ENCODE peak calls at places on chromosome 16, in seven cellular contexts. N, J, C, R, X, H and Z are unnamed samples.

GRCh38 chr16:87463722-87464690 is 28.8 kb downstream of the ZCCHC14 start:
- DNase-seq in N (peak; percentile 96), J (peak; percentile 10), C (peak; percentile 54), R (no peak), X (peak; percentile 64), H (no peak), Z (no peak)

GRCh38 chr16:37511-37910 is 15.9 kb downstream of the POLR3K start:
- DNase-seq in N (no peak), J (no peak), C (no peak), R (no peak), X (no peak), H (no peak), Z (no peak)

GRCh38 chr16:53022374-53022773 is 30.3 kb downstream of the CHD9NB start:
- DNase-seq in N (peak; percentile 53), J (no peak), C (no peak), R (peak; percentile 36), X (peak; percentile 38), H (peak; percentile 39), Z (peak; percentile 70)

GRCh38 chr16:70433456-70434103 is 5.3 kb downstream of the ST3GAL2 start:
- DNase-seq in N (peak; percentile 89), J (no peak), C (peak; percentile 81), R (no peak), X (peak; percentile 61), H (no peak), Z (no peak)

GRCh38 chr16:51236583-51236982 is 85.5 kb upstream of the SALL1 start:
- DNase-seq in N (no peak), J (no peak), C (no peak), R (no peak), X (no peak), H (no peak), Z (no peak)

GRCh38 chr16:64356267-64356666 is 765.6 kb downstream of the CDH11 start:
- DNase-seq in N (no peak), J (no peak), C (no peak), R (no peak), X (no peak), H (no peak), Z (peak; percentile 2)

GRCh38 chr16:57900796-57901479 is 70.0 kb downstream of the CNGB1 start:
- DNase-seq in N (no peak), J (no peak), C (no peak), R (no peak), X (no peak), H (no peak), Z (no peak)

GRCh38 chr16:51982715-51983680 is 563.9 kb downstream of the TOX3 start:
- DNase-seq in N (peak; percentile 28), J (no peak), C (no peak), R (peak; percentile 42), X (peak; percentile 64), H (peak; percentile 52), Z (peak; percentile 38)

GRCh38 chr16:86391987-86392386 is 118.3 kb upstream of the FOXF1 start:
- DNase-seq in N (peak; percentile 44), J (no peak), C (no peak), R (peak; percentile 30), X (no peak), H (no peak), Z (no peak)

GRCh38 chr16:25311039-25311438 is 53.4 kb upstream of the ZKSCAN2 start:
- DNase-seq in N (no peak), J (no peak), C (no peak), R (no peak), X (no peak), H (no peak), Z (no peak)

GRCh38 chr16:88782454-88783390 is 2.3 kb downstream of the PIEZO1 start:
- DNase-seq in N (peak; percentile 47), J (peak; percentile 55), C (no peak), R (peak; percentile 94), X (peak; percentile 55), H (no peak), Z (peak; percentile 95)

GRCh38 chr16:57426356-57426755 is 20.8 kb downstream of the CIAPIN1 start:
- DNase-seq in N (no peak), J (no peak), C (no peak), R (no peak), X (no peak), H (peak; percentile 16), Z (no peak)

GRCh38 chr16:62077998-62078397 is 41.8 kb upstream of the CDH8 start:
- DNase-seq in N (no peak), J (no peak), C (no peak), R (no peak), X (no peak), H (no peak), Z (no peak)

GRCh38 chr16:14186007-14186953 is 115.2 kb downstream of the MRTFB start:
- DNase-seq in N (peak; percentile 78), J (no peak), C (peak; percentile 37), R (no peak), X (no peak), H (no peak), Z (no peak)

GRCh38 chr16:7268182-7268581 is 64.5 kb upstream of the RBFOX1 start:
- DNase-seq in N (no peak), J (no peak), C (no peak), R (peak; percentile 4), X (peak; percentile 33), H (no peak), Z (no peak)

GRCh38 chr16:2719328-2720062 is 529 bp downstream of the PRSS27 start:
- DNase-seq in N (no peak), J (no peak), C (peak; percentile 55), R (no peak), X (peak; percentile 39), H (peak; percentile 68), Z (no peak)

GRCh38 chr16:57372372-57373116 is at the start of gene CX3CL1:
- DNase-seq in N (peak; percentile 55), J (no peak), C (peak; percentile 76), R (peak; percentile 62), X (peak; percentile 54), H (peak; percentile 40), Z (no peak)

GRCh38 chr16:20049831-20050230 is 23.9 kb downstream of the GPR139 start:
- DNase-seq in N (no peak), J (no peak), C (no peak), R (no peak), X (no peak), H (peak; percentile 61), Z (no peak)

GRCh38 chr16:70416748-70417616 is 21.9 kb downstream of the ST3GAL2 start:
- DNase-seq in N (no peak), J (no peak), C (no peak), R (no peak), X (no peak), H (no peak), Z (no peak)

GRCh38 chr16:12504312-12504711 is 299.4 kb downstream of the CPPED1 start:
- DNase-seq in N (no peak), J (no peak), C (no peak), R (no peak), X (no peak), H (no peak), Z (no peak)

GRCh38 chr16:12509121-12509520 is 294.6 kb downstream of the CPPED1 start:
- DNase-seq in N (no peak), J (no peak), C (no peak), R (no peak), X (no peak), H (no peak), Z (no peak)

GRCh38 chr16:12511308-12511707 is 292.4 kb downstream of the CPPED1 start:
- DNase-seq in N (no peak), J (no peak), C (no peak), R (no peak), X (no peak), H (no peak), Z (no peak)

GRCh38 chr16:12508054-12508453 is 295.6 kb downstream of the CPPED1 start:
- DNase-seq in N (no peak), J (no peak), C (no peak), R (no peak), X (no peak), H (no peak), Z (no peak)

GRCh38 chr16:12507366-12507765 is 296.3 kb downstream of the CPPED1 start:
- DNase-seq in N (no peak), J (no peak), C (no peak), R (peak; percentile 82), X (no peak), H (no peak), Z (no peak)
- H3K27ac ChIP-seq in N (no peak overlapping the region), J (no peak overlapping the region), C (no peak overlapping the region), R (no peak overlapping the region), X (no peak overlapping the region), H (no peak overlapping the region), Z (no peak overlapping the region)

DNA sequence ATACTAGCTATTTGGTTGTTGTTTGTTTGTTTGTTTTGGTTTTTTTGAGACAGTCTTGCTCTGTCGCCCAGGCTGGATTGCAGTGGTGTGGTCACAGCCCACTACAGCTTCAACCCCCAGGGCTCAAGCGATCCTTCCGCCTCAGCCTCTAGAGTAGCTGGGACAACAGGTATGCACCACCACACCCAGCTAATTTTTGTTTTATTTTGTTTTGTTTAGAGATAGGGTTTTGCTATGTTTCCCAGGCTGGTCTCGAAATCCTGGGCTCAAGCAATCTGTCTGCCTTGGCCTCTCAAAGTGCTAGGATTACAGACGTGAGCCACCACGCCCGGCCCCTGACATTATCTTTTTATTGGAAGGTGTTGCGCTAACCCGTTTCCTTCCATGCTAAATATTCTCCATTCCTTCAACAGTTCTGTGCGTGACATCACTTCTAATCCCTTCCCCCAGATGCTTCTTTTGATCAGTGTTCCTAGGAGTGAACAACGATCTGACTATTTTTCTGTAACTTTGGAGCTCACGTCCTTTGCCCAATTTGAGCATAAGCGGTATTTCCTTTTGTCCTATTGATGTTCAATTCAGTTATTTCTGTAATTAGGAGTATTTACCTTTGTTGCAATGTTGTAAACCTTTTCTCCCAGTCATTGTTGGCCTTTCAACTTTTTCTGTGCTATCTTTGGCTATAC is 30.2 kb upstream of the EMP2 start:
- DNase-seq in N (no peak), J (no peak), C (no peak), R (no peak), X (no peak), H (no peak), Z (no peak)
- TF ChIP-seq CTCF in N (no peak), J (no peak), C (no peak), R (no peak), X (no peak), H (no peak), Z (no peak)

GRCh38 chr16:49706620-49707355 is 149.1 kb downstream of the ZNF423 start:
- DNase-seq in N (no peak), J (no peak), C (no peak), R (no peak), X (no peak), H (no peak), Z (no peak)

GRCh38 chr16:49700928-49701685 is 154.8 kb downstream of the ZNF423 start:
- DNase-seq in N (no peak), J (no peak), C (no peak), R (no peak), X (no peak), H (no peak), Z (no peak)

GRCh38 chr16:49701867-49702494 is 153.9 kb downstream of the ZNF423 start:
- DNase-seq in N (no peak), J (no peak), C (peak; percentile 87), R (no peak), X (peak; percentile 34), H (no peak), Z (no peak)

GRCh38 chr16:49703494-49703893 is 152.4 kb downstream of the ZNF423 start:
- DNase-seq in N (no peak), J (no peak), C (no peak), R (no peak), X (no peak), H (no peak), Z (no peak)

GRCh38 chr16:49704586-49705155 is 151.2 kb downstream of the ZNF423 start:
- DNase-seq in N (no peak), J (no peak), C (no peak), R (no peak), X (no peak), H (no peak), Z (no peak)
- H3K27ac ChIP-seq in N (no peak overlapping the region), J (no peak overlapping the region), C (no peak overlapping the region), R (no peak overlapping the region), X (no peak overlapping the region), H (no peak overlapping the region), Z (no peak overlapping the region)

GRCh38 chr16:16178455-16179162 is 44.7 kb downstream of the ABCC6 start:
- DNase-seq in N (no peak), J (no peak), C (no peak), R (no peak), X (no peak), H (no peak), Z (no peak)
- TF ChIP-seq CTCF in N (no peak), J (no peak), C (no peak), R (no peak), X (no peak), H (no peak), Z (no peak)